ENCODE peak calls at places on chromosomes 7 and 10, in four cellular contexts. Z, D, T and U are unnamed samples.

GRCh38 chr7:158377800-158378623 is 209.6 kb downstream of the PTPRN2 start:
- DNase-seq in Z (no peak), D (peak; percentile 33), T (no peak), U (no peak)

GRCh38 chr10:11017575-11018425 is at the start of gene CELF2:
- DNase-seq in Z (peak; percentile 30), D (peak; percentile 86), T (peak; percentile 42), U (peak; percentile 64)

GRCh38 chr7:99201027-99201426 is 6.9 kb downstream of the KPNA7 start:
- DNase-seq in Z (no peak), D (peak; percentile 66), T (no peak), U (no peak)

GRCh38 chr7:149071641-149072437 is 18.7 kb downstream of the ZNF786 start:
- DNase-seq in Z (no peak), D (peak; percentile 13), T (no peak), U (peak; percentile 14)

GRCh38 chr10:24255907-24256306 is 47.0 kb downstream of the KIAA1217 start:
- DNase-seq in Z (no peak), D (peak; percentile 11), T (no peak), U (no peak)

GRCh38 chr7:111029141-111029572 is 61.8 kb upstream of the LRRN3 start:
- DNase-seq in Z (no peak), D (no peak), T (no peak), U (no peak)

GRCh38 chr10:49164587-49165188 is 23.5 kb downstream of the TMEM273 start:
- DNase-seq in Z (peak; percentile 47), D (peak; percentile 74), T (no peak), U (peak; percentile 33)

GRCh38 chr7:52270301-52270700 is 765.1 kb upstream of the POM121L12 start:
- DNase-seq in Z (no peak), D (no peak), T (no peak), U (no peak)

GRCh38 chr10:64523065-64523759 is 1002.0 kb downstream of the REEP3 start:
- DNase-seq in Z (no peak), D (no peak), T (no peak), U (no peak)

GRCh38 chr7:47536705-47537611 is 45.0 kb downstream of the TNS3 start:
- DNase-seq in Z (no peak), D (peak; percentile 77), T (no peak), U (peak; percentile 68)

GRCh38 chr10:122123186-122123585 is 134.2 kb downstream of the TACC2 start:
- DNase-seq in Z (no peak), D (no peak), T (no peak), U (no peak)
- H3K27ac ChIP-seq in Z (no peak overlapping the region), D (no peak overlapping the region), T (no peak overlapping the region), U (no peak overlapping the region)

GRCh38 chr10:1085258-1085657 is 29.1 kb downstream of the WDR37 start:
- DNase-seq in Z (no peak), D (no peak), T (no peak), U (no peak)

GRCh38 chr10:1086787-1087186 is 30.6 kb downstream of the WDR37 start:
- DNase-seq in Z (no peak), D (no peak), T (no peak), U (no peak)

GRCh38 chr10:1084011-1084950 is 28.1 kb downstream of the WDR37 start:
- DNase-seq in Z (no peak), D (no peak), T (no peak), U (no peak)

GRCh38 chr10:1078668-1079067 is 22.5 kb downstream of the WDR37 start:
- DNase-seq in Z (no peak), D (no peak), T (no peak), U (peak; percentile 75)

GRCh38 chr10:1083581-1083980 is 27.4 kb downstream of the WDR37 start:
- DNase-seq in Z (no peak), D (no peak), T (no peak), U (no peak)
- H3K36me3 ChIP-seq in Z (no peaks in the 10 kb centered on the region), D (peaks cover 5% of the 10 kb centered on the region), T (peaks cover 23% of the 10 kb centered on the region), U (peaks cover 15% of the 10 kb centered on the region)

GRCh38 chr10:32410569-32410968 is 35.4 kb upstream of the CCDC7 start:
- DNase-seq in Z (no peak), D (no peak), T (no peak), U (no peak)
- H3K4me3 ChIP-seq in Z (no peak overlapping the region), D (no peak overlapping the region), T (no peak overlapping the region), U (no peak overlapping the region)

GRCh38 chr7:150944066-150945042 is 33.8 kb downstream of the KCNH2 start:
- DNase-seq in Z (no peak), D (peak; percentile 5), T (no peak), U (no peak)
- H3K27ac ChIP-seq in Z (no peak overlapping the region), D (peak overlapping the region; percentile 45), T (no peak overlapping the region), U (no peak overlapping the region)

GRCh38 chr10:100986952-100987684 is at the start of the genes MRPL43 and TWNK:
- DNase-seq in Z (peak; percentile 82), D (peak; percentile 89), T (peak; percentile 84), U (peak; percentile 84)

GRCh38 chr10:100987685-100988049 is 324 bp downstream of the TWNK start:
- DNase-seq in Z (no peak), D (no peak), T (no peak), U (no peak)

GRCh38 chr10:100988166-100988565 is 823 bp downstream of the TWNK start:
- DNase-seq in Z (no peak), D (no peak), T (no peak), U (no peak)

GRCh38 chr10:100985336-100985735 is 2.0 kb downstream of the MRPL43 start:
- DNase-seq in Z (no peak), D (no peak), T (no peak), U (no peak)

GRCh38 chr10:100986623-100986951 is 710 bp downstream of the MRPL43 start:
- DNase-seq in Z (no peak), D (no peak), T (no peak), U (no peak)
- H3K36me3 ChIP-seq in Z (no peaks in the 10 kb centered on the region), D (no peaks in the 10 kb centered on the region), T (peaks cover 11% of the 10 kb centered on the region), U (peaks cover 2% of the 10 kb centered on the region)

GRCh38 chr7:44798649-44799275 is 2.3 kb downstream of the PPIA start:
- DNase-seq in Z (no peak), D (no peak), T (no peak), U (no peak)
- H3K4me3 ChIP-seq in Z (no peak overlapping the region), D (peak overlapping the region; percentile 94), T (peak overlapping the region; percentile 87), U (peak overlapping the region; percentile 24)

GRCh38 chr10:127908106-127908957 is 1.4 kb downstream of the PTPRE start:
- DNase-seq in Z (no peak), D (no peak), T (no peak), U (no peak)
- H3K27ac ChIP-seq in Z (peak overlapping the region; percentile 85), D (no peak overlapping the region), T (no peak overlapping the region), U (peak overlapping the region; percentile 86)

GRCh38 chr10:65684896-65685295 is 1240.9 kb upstream of the LRRTM3 start:
- DNase-seq in Z (no peak), D (peak; percentile 40), T (no peak), U (peak; percentile 71)
- H3K36me3 ChIP-seq in Z (no peaks in the 10 kb centered on the region), D (no peaks in the 10 kb centered on the region), T (no peaks in the 10 kb centered on the region), U (no peaks in the 10 kb centered on the region)